ENCODE peak calls at places on chromosomes 5 and 9, in eight cellular contexts. L is activated T-cell treated with anti-CD3 and anti-CD28 coated beads for 24 hours; J is H7; H is left cardiac atrium; E is cardiac fibroblast; K is NCI-H1105 treated with DMSO at 0.1 percent for 48 hours; M is stimulated activated CD4-positive, alpha-beta T cell treated with anti-CD3 and anti-CD28 coated beads, Interleukin-12 subunit alpha, Interleukin-12 subunit beta, amount 100 ng/mL, for 4 hours; N is GM12865. R is an unnamed sample.

GRCh38 chr9:706606-707451 is 134.7 kb upstream of the DMRT1 start:
- DNase-seq in E (peak), L (peak), H (peak), K (no peak), J (peak), N (no peak), M (peak), R (peak)

GRCh38 chr9:114911167-114911821 is 19.1 kb downstream of the TNFSF8 start:
- DNase-seq in J (peak), H (no peak), M (no peak), K (peak), L (no peak), E (peak), N (no peak), R (no peak)

GRCh38 chr9:120965344-120966004 is 38.9 kb upstream of the TRAF1 start:
- DNase-seq in M (no peak), K (peak), H (no peak), E (peak), L (no peak), J (peak), N (no peak), R (peak)

GRCh38 chr5:96256795-96257470 is 176.1 kb downstream of the PCSK1 start:
- DNase-seq in H (peak), L (no peak), J (no peak), N (peak), E (peak), M (no peak), K (no peak), R (no peak)

GRCh38 chr9:120892177-120892747 is 15.3 kb upstream of the PHF19 start:
- DNase-seq in L (no peak), E (no peak), N (peak), H (no peak), J (no peak), M (no peak), K (no peak), R (no peak)

GRCh38 chr5:181120311-181120710 is 10.7 kb downstream of the OR2V1 start:
- DNase-seq in N (no peak), J (no peak), E (no peak), H (no peak), L (no peak), K (no peak), M (no peak), R (no peak)

GRCh38 chr5:51997908-51998307 is 614.7 kb downstream of the ISL1 start:
- DNase-seq in J (peak), N (no peak), L (no peak), H (no peak), M (no peak), E (no peak), K (peak), R (no peak)

GRCh38 chr9:72280913-72281500 is 84.0 kb downstream of the ZFAND5 start:
- DNase-seq in H (peak), L (peak), E (peak), N (peak), J (peak), M (peak), K (peak), R (peak)

GRCh38 chr5:131810510-131811249 is 13.9 kb upstream of the FNIP1 start:
- DNase-seq in E (peak), M (no peak), H (no peak), L (no peak), K (peak), N (peak), J (peak), R (no peak)

GRCh38 chr5:140253985-140254384 is 48.9 kb downstream of the PFDN1 start:
- DNase-seq in N (no peak), L (no peak), H (peak), J (no peak), M (no peak), E (no peak), K (no peak), R (no peak)

GRCh38 chr5:109479260-109479860 is 69.6 kb upstream of the PJA2 start:
- DNase-seq in E (peak), N (peak), L (no peak), K (peak), M (no peak), H (no peak), J (no peak), R (no peak)

GRCh38 chr5:126594676-126595485 is at the start of gene ALDH7A1:
- DNase-seq in H (peak), K (no peak), J (peak), M (peak), L (peak), E (peak), N (peak), R (peak)

GRCh38 chr5:178548751-178549150 is 41.4 kb downstream of the COL23A1 start:
- DNase-seq in H (no peak), J (no peak), E (no peak), M (no peak), L (no peak), N (no peak), K (no peak), R (no peak)

GRCh38 chr5:60196382-60197113 is 303.0 kb upstream of the PDE4D start:
- DNase-seq in K (no peak), J (no peak), H (peak), N (no peak), M (no peak), E (peak), L (no peak), R (no peak)

GRCh38 chr5:149400304-149400703 is 21.2 kb upstream of the IL17B start:
- DNase-seq in L (no peak), J (no peak), E (no peak), K (no peak), N (no peak), M (no peak), H (no peak), R (no peak)

GRCh38 chr5:154205441-154206117 is 15.0 kb downstream of the GALNT10 start:
- DNase-seq in H (no peak), M (no peak), L (no peak), E (no peak), J (no peak), K (no peak), N (no peak), R (no peak)

GRCh38 chr9:13705356-13705755 is 425.9 kb upstream of the MPDZ start:
- DNase-seq in N (no peak), J (no peak), K (no peak), L (no peak), E (peak), M (no peak), H (peak), R (no peak)

GRCh38 chr9:74770508-74771261 is 117.0 kb downstream of the TRPM6 start:
- DNase-seq in N (peak), J (peak), K (no peak), L (peak), H (no peak), E (peak), M (peak), R (no peak)

GRCh38 chr9:91572044-91572443 is 148.4 kb upstream of the NFIL3 start:
- DNase-seq in J (no peak), M (no peak), N (no peak), K (no peak), H (no peak), E (peak), L (no peak), R (no peak)

GRCh38 chr9:69178583-69179011 is 4.5 kb downstream of the TJP2 start:
- DNase-seq in L (no peak), H (no peak), M (no peak), N (no peak), E (no peak), J (no peak), K (no peak), R (no peak)

GRCh38 chr5:53397845-53398244 is 82.6 kb upstream of the FST start:
- DNase-seq in J (no peak), L (no peak), E (peak), H (peak), N (no peak), M (no peak), K (no peak), R (no peak)

GRCh38 chr5:177071671-177072385 is 14.9 kb upstream of the FGFR4 start:
- DNase-seq in H (peak), L (peak), J (peak), K (peak), E (peak), N (peak), M (peak), R (peak)

GRCh38 chr9:129875181-129875611 is 39.9 kb downstream of the USP20 start:
- DNase-seq in M (no peak), N (no peak), K (no peak), L (no peak), J (peak), E (no peak), H (no peak), R (no peak)

GRCh38 chr9:96040591-96041461 is 165.3 kb downstream of the ERCC6L2 start:
- DNase-seq in H (no peak), J (peak), M (no peak), K (peak), L (no peak), E (no peak), N (no peak), R (no peak)

GRCh38 chr5:150066901-150067396 is 19.4 kb downstream of the CSF1R start:
- DNase-seq in N (peak), K (no peak), H (no peak), J (no peak), L (no peak), M (no peak), E (peak), R (no peak)

GRCh38 chr5:142597546-142598337 is 88.1 kb downstream of the FGF1 start:
- DNase-seq in K (no peak), E (peak), N (no peak), H (peak), J (no peak), L (no peak), M (no peak), R (no peak)

GRCh38 chr9:16627967-16628366 is 242.5 kb downstream of the BNC2 start:
- DNase-seq in E (peak), M (no peak), J (no peak), H (peak), L (no peak), N (peak), K (no peak), R (no peak)

GRCh38 chr5:147628054-147628895 is 118.4 kb upstream of the DPYSL3 start:
- DNase-seq in N (peak), K (peak), L (peak), J (peak), E (peak), H (peak), M (peak), R (no peak)

R was measured in hypothalamus.